ENCODE peak calls at places on chromosomes 16 and 17, in six cellular contexts. U, N, P, Q, M and Z are unnamed samples.

GRCh38 chr17:11986939-11987329 is 10.3 kb downstream of the ZNF18 start:
- DNase-seq in U (no peak), Q (peak; percentile 41), N (peak; percentile 37), M (no peak), P (peak; percentile 32), Z (no peak)

GRCh38 chr17:37699285-37699973 is 45.4 kb downstream of the HNF1B start:
- DNase-seq in M (no peak), P (no peak), Q (no peak), U (no peak), N (no peak), Z (no peak)

GRCh38 chr17:75645501-75645888 is 12.3 kb downstream of the SMIM5 start:
- DNase-seq in Q (peak; percentile 22), U (no peak), P (peak; percentile 90), M (peak; percentile 5), N (no peak), Z (peak; percentile 85)

GRCh38 chr17:50161023-50161910 is 4.5 kb upstream of the SGCA start:
- DNase-seq in M (peak; percentile 99), U (peak; percentile 89), P (peak; percentile 86), Q (peak; percentile 100), N (peak; percentile 78), Z (peak; percentile 94)

GRCh38 chr17:2198917-2199316 is 104.7 kb downstream of the SMG6 start:
- DNase-seq in U (no peak), M (no peak), P (no peak), Q (no peak), N (no peak), Z (no peak)

GRCh38 chr17:50145532-50146229 is 4.8 kb downstream of the PPP1R9B start:
- DNase-seq in M (no peak), Q (no peak), U (no peak), P (no peak), N (no peak), Z (no peak)

GRCh38 chr17:61598014-61598413 is 7.0 kb upstream of the NACA2 start:
- DNase-seq in P (no peak), Q (no peak), N (no peak), U (no peak), M (no peak), Z (no peak)

GRCh38 chr17:44531019-44531418 is 26.3 kb upstream of the FZD2 start:
- DNase-seq in P (no peak), U (no peak), N (no peak), M (no peak), Q (no peak), Z (no peak)

GRCh38 chr17:16492613-16493290 is 759 bp upstream of the LRRC75A start:
- DNase-seq in Q (no peak), U (no peak), M (no peak), N (no peak), P (no peak), Z (no peak)

GRCh38 chr17:16407911-16408588 is 7.3 kb upstream of the TRPV2 start:
- DNase-seq in P (no peak), N (peak; percentile 51), M (peak; percentile 81), Q (peak; percentile 76), U (no peak), Z (peak; percentile 78)

GRCh38 chr16:19116711-19117449 is 3.1 kb downstream of the ITPRIPL2 start:
- DNase-seq in N (no peak), M (no peak), Q (no peak), P (no peak), U (peak; percentile 24), Z (no peak)

GRCh38 chr16:57472665-57473060 is 10.2 kb downstream of the POLR2C start:
- DNase-seq in Q (peak; percentile 81), P (no peak), M (peak; percentile 62), N (no peak), U (no peak), Z (no peak)

GRCh38 chr17:2724783-2725164 is 13.2 kb upstream of the CLUH start:
- DNase-seq in U (peak; percentile 16), M (no peak), Q (no peak), P (no peak), N (no peak), Z (peak; percentile 46)

GRCh38 chr17:44558349-44559287 is 1.3 kb downstream of the FZD2 start:
- DNase-seq in M (no peak), U (no peak), P (no peak), N (no peak), Q (no peak), Z (no peak)

GRCh38 chr16:660459-661183 is 7.3 kb upstream of the RHOT2 start:
- DNase-seq in N (no peak), P (peak; percentile 53), Q (peak; percentile 98), U (peak; percentile 93), M (peak; percentile 95), Z (peak; percentile 97)

GRCh38 chr16:18800674-18801196 is 614 bp downstream of the ARL6IP1 start:
- DNase-seq in N (no peak), U (no peak), P (no peak), M (no peak), Q (no peak), Z (no peak)

GRCh38 chr17:1762233-1762905 is 509 bp downstream of the SERPINF1 start:
- DNase-seq in P (no peak), M (no peak), Q (peak; percentile 67), U (no peak), N (peak; percentile 88), Z (no peak)

GRCh38 chr16:265711-266110 is 10.0 kb downstream of the RGS11 start:
- DNase-seq in Q (peak; percentile 23), U (no peak), N (no peak), M (no peak), P (no peak), Z (peak; percentile 49)

GRCh38 chr17:45394913-45395568 is 37.6 kb downstream of the ARHGAP27 start:
- DNase-seq in U (peak; percentile 47), P (peak; percentile 45), M (peak; percentile 83), Q (peak; percentile 95), N (peak; percentile 72), Z (peak; percentile 63)

GRCh38 chr16:71383054-71383773 is 24.7 kb downstream of the CALB2 start:
- DNase-seq in U (no peak), N (no peak), Q (no peak), M (no peak), P (no peak), Z (no peak)

GRCh38 chr17:77892469-77893143 is 65.9 kb upstream of the TNRC6C start:
- DNase-seq in N (peak; percentile 36), U (no peak), M (peak; percentile 70), P (peak; percentile 21), Q (peak; percentile 77), Z (no peak)

GRCh38 chr16:87002717-87003413 is 314.3 kb downstream of the C16orf95 start:
- DNase-seq in N (no peak), U (no peak), P (no peak), Q (no peak), M (no peak), Z (no peak)

GRCh38 chr16:47316686-47317085 is 144.2 kb downstream of the ITFG1 start:
- DNase-seq in M (no peak), Q (no peak), U (no peak), P (no peak), N (no peak), Z (no peak)

GRCh38 chr17:13582776-13583414 is 18.8 kb downstream of the HS3ST3A1 start:
- DNase-seq in U (no peak), P (no peak), M (no peak), N (no peak), Q (no peak), Z (no peak)

GRCh38 chr17:40903129-40903847 is 18.2 kb upstream of the KRT20 start:
- DNase-seq in U (no peak), Q (no peak), M (no peak), N (peak; percentile 82), P (peak; percentile 90), Z (peak; percentile 36)

GRCh38 chr16:72990003-72990521 is 57.9 kb downstream of the ZFHX3 start:
- DNase-seq in M (no peak), N (no peak), Q (no peak), P (peak; percentile 31), U (peak; percentile 46), Z (peak; percentile 61)

GRCh38 chr16:17827313-17827712 is 356.6 kb upstream of the XYLT1 start:
- DNase-seq in M (no peak), U (no peak), Q (no peak), P (no peak), N (no peak), Z (no peak)

GRCh38 chr17:6456914-6457687 is 12.8 kb downstream of the PIMREG start:
- DNase-seq in Q (no peak), M (peak; percentile 62), P (no peak), U (no peak), N (peak; percentile 52), Z (peak; percentile 50)

DNA sequence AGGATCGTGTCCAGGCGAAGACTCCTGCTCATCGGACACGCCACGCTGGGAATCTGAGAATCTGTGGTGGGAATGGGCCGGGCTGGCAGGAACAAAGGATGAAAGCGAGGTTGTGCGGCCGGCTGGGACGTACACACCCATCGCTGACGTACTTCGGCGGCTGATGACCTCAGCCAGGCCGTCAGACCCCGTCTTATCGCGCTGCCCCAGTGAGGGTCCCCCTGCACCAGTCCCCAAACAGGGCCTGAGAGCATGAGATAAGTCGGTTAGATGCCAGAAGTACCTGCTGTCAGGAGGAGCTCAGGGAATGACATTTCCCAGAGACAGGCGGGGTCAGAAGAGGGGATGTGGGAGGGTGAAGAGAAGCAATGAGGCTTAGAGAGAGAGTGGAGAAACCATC is 16.0 kb upstream of the SP6 start:
- DNase-seq in N (no peak), Q (no peak), M (no peak), U (no peak), P (no peak), Z (no peak)
- TF ChIP-seq POLR2AphosphoS5 in N (no peak), Q (no peak), M (no peak), U (no peak), P (no peak), Z (no peak)

GRCh38 chr17:29155235-29155965 is 24.8 kb downstream of the MYO18A start:
- DNase-seq in P (peak; percentile 72), Q (peak; percentile 66), U (peak; percentile 58), M (peak; percentile 81), N (peak; percentile 85), Z (peak; percentile 65)
- TF ChIP-seq POLR2AphosphoS5 in P (peak; percentile 59), Q (no peak), U (no peak), M (peak; percentile 27), N (peak; percentile 38), Z (no peak)

DNA sequence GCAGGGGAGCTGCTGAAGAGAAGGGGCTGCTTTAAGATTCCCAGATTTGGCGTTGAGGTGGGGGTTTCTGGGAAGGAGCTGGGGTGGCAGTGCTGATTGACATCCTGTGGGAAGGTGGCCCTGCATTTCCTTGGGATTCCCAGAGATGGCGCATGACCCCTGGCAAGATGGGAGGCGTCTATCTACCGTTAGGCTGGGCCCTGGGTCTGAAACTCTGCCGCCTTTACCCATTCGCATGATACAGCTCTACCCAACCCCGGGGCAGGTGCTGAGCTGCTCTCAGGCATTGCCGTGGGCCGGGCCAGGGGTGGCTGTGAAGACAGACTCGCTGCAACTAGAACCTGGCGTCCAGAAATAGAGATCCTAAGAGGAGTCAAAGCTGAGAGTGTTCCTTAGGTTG is 9.9 kb upstream of the MVD start:
- DNase-seq in Q (peak; percentile 71), U (no peak), P (peak; percentile 39), N (no peak), M (no peak), Z (no peak)
- TF ChIP-seq POLR2AphosphoS5 in Q (no peak), U (no peak), P (no peak), N (no peak), M (no peak), Z (no peak)

GRCh38 chr16:85350973-85351372 is 238.7 kb upstream of the CIBAR2 start:
- DNase-seq in U (no peak), P (peak; percentile 97), M (no peak), Q (peak; percentile 88), N (no peak), Z (peak; percentile 98)
- TF ChIP-seq POLR2AphosphoS5 in U (no peak), P (peak; percentile 86), M (peak; percentile 60), Q (peak; percentile 82), N (no peak), Z (peak; percentile 32)